ENCODE peak calls at places on chromosomes 7 and 10, in seven cellular contexts. One of them, this sample, is unnamed.
A peak's percentile ranks its signal among the peaks of the same experiment; 100 is the strongest.

GRCh38 chr7:104231054-104232046 is 23.5 kb upstream of the ORC5 start:
- DNase-seq in suprapubic skin: no peak
- DNase-seq in lower lobe of right lung: peak; percentile 45
- DNase-seq in bronchial epithelial cell: peak; percentile 46
- DNase-seq in psoas muscle: no peak
- DNase-seq in cardiac muscle cell: peak; percentile 82
- DNase-seq in neural crest cell: peak; percentile 48
- DNase-seq in this sample: peak; percentile 25

GRCh38 chr7:129657363-129657762 is 45.8 kb downstream of the NRF1 start:
- DNase-seq in suprapubic skin: no peak
- DNase-seq in lower lobe of right lung: no peak
- DNase-seq in bronchial epithelial cell: peak; percentile 81
- DNase-seq in psoas muscle: no peak
- DNase-seq in cardiac muscle cell: no peak
- DNase-seq in neural crest cell: no peak
- DNase-seq in this sample: no peak

GRCh38 chr10:63554666-63555065 is 33.5 kb downstream of the REEP3 start:
- DNase-seq in suprapubic skin: no peak
- DNase-seq in lower lobe of right lung: peak; percentile 56
- DNase-seq in bronchial epithelial cell: peak; percentile 58
- DNase-seq in psoas muscle: no peak
- DNase-seq in cardiac muscle cell: no peak
- DNase-seq in neural crest cell: no peak
- DNase-seq in this sample: no peak

GRCh38 chr10:109127363-109127762 is 795.9 kb downstream of the XPNPEP1 start:
- DNase-seq in suprapubic skin: no peak
- DNase-seq in lower lobe of right lung: no peak
- DNase-seq in bronchial epithelial cell: no peak
- DNase-seq in psoas muscle: no peak
- DNase-seq in cardiac muscle cell: no peak
- DNase-seq in neural crest cell: no peak
- DNase-seq in this sample: no peak

GRCh38 chr7:137081694-137082093 is 213.2 kb downstream of the CHRM2 start:
- DNase-seq in suprapubic skin: peak; percentile 69
- DNase-seq in lower lobe of right lung: no peak
- DNase-seq in bronchial epithelial cell: peak; percentile 74
- DNase-seq in psoas muscle: peak; percentile 49
- DNase-seq in cardiac muscle cell: peak; percentile 43
- DNase-seq in neural crest cell: no peak
- DNase-seq in this sample: no peak

GRCh38 chr10:98267894-98268693 is at the start of gene LOXL4:
- DNase-seq in suprapubic skin: no peak
- DNase-seq in lower lobe of right lung: no peak
- DNase-seq in bronchial epithelial cell: no peak
- DNase-seq in psoas muscle: peak; percentile 63
- DNase-seq in cardiac muscle cell: peak; percentile 47
- DNase-seq in neural crest cell: no peak
- DNase-seq in this sample: no peak

GRCh38 chr7:22184549-22185199 is 172.3 kb downstream of the RAPGEF5 start:
- DNase-seq in suprapubic skin: no peak
- DNase-seq in lower lobe of right lung: no peak
- DNase-seq in bronchial epithelial cell: no peak
- DNase-seq in psoas muscle: no peak
- DNase-seq in cardiac muscle cell: no peak
- DNase-seq in neural crest cell: no peak
- DNase-seq in this sample: no peak

GRCh38 chr7:120131096-120131839 is 141.7 kb upstream of the KCND2 start:
- DNase-seq in suprapubic skin: no peak
- DNase-seq in lower lobe of right lung: peak; percentile 54
- DNase-seq in bronchial epithelial cell: no peak
- DNase-seq in psoas muscle: no peak
- DNase-seq in cardiac muscle cell: no peak
- DNase-seq in neural crest cell: no peak
- DNase-seq in this sample: no peak

GRCh38 chr7:29977926-29978652 is 11.5 kb downstream of the SCRN1 start:
- DNase-seq in suprapubic skin: no peak
- DNase-seq in lower lobe of right lung: no peak
- DNase-seq in bronchial epithelial cell: no peak
- DNase-seq in psoas muscle: no peak
- DNase-seq in cardiac muscle cell: peak; percentile 50
- DNase-seq in neural crest cell: no peak
- DNase-seq in this sample: no peak

GRCh38 chr7:90771281-90771680 is 175.2 kb downstream of the CDK14 start:
- DNase-seq in suprapubic skin: no peak
- DNase-seq in lower lobe of right lung: no peak
- DNase-seq in bronchial epithelial cell: peak; percentile 8
- DNase-seq in psoas muscle: no peak
- DNase-seq in cardiac muscle cell: no peak
- DNase-seq in neural crest cell: no peak
- DNase-seq in this sample: no peak

GRCh38 chr10:62805139-62806092 is 896 bp downstream of the ADO start:
- DNase-seq in suprapubic skin: peak; percentile 74
- DNase-seq in lower lobe of right lung: peak; percentile 71
- DNase-seq in bronchial epithelial cell: peak; percentile 26
- DNase-seq in psoas muscle: peak; percentile 29
- DNase-seq in cardiac muscle cell: peak; percentile 70
- DNase-seq in neural crest cell: peak; percentile 36
- DNase-seq in this sample: peak; percentile 77

GRCh38 chr7:151954866-151955820 is 1.1 kb upstream of the GALNTL5 start:
- DNase-seq in suprapubic skin: peak; percentile 78
- DNase-seq in lower lobe of right lung: no peak
- DNase-seq in bronchial epithelial cell: no peak
- DNase-seq in psoas muscle: peak; percentile 49
- DNase-seq in cardiac muscle cell: no peak
- DNase-seq in neural crest cell: no peak
- DNase-seq in this sample: no peak

GRCh38 chr10:90602815-90603600 is 254.8 kb downstream of the HTR7 start:
- DNase-seq in suprapubic skin: no peak
- DNase-seq in lower lobe of right lung: no peak
- DNase-seq in bronchial epithelial cell: peak; percentile 43
- DNase-seq in psoas muscle: no peak
- DNase-seq in cardiac muscle cell: no peak
- DNase-seq in neural crest cell: no peak
- DNase-seq in this sample: no peak

GRCh38 chr7:41928781-41929180 is 225.9 kb upstream of the INHBA start:
- DNase-seq in suprapubic skin: no peak
- DNase-seq in lower lobe of right lung: no peak
- DNase-seq in bronchial epithelial cell: no peak
- DNase-seq in psoas muscle: no peak
- DNase-seq in cardiac muscle cell: no peak
- DNase-seq in neural crest cell: no peak
- DNase-seq in this sample: no peak

GRCh38 chr7:49577576-49577975 is 195.9 kb upstream of the VWC2 start:
- DNase-seq in suprapubic skin: no peak
- DNase-seq in lower lobe of right lung: no peak
- DNase-seq in bronchial epithelial cell: no peak
- DNase-seq in psoas muscle: no peak
- DNase-seq in cardiac muscle cell: no peak
- DNase-seq in neural crest cell: no peak
- DNase-seq in this sample: no peak

GRCh38 chr10:29951441-29951931 is 107.9 kb downstream of the JCAD start:
- DNase-seq in suprapubic skin: no peak
- DNase-seq in lower lobe of right lung: no peak
- DNase-seq in bronchial epithelial cell: peak; percentile 96
- DNase-seq in psoas muscle: peak; percentile 30
- DNase-seq in cardiac muscle cell: no peak
- DNase-seq in neural crest cell: no peak
- DNase-seq in this sample: no peak

GRCh38 chr10:23141995-23142394 is 46.6 kb downstream of the MSRB2 start:
- DNase-seq in suprapubic skin: no peak
- DNase-seq in lower lobe of right lung: no peak
- DNase-seq in bronchial epithelial cell: no peak
- DNase-seq in psoas muscle: no peak
- DNase-seq in cardiac muscle cell: no peak
- DNase-seq in neural crest cell: no peak
- DNase-seq in this sample: no peak

GRCh38 chr10:130193033-130193432 is 56.8 kb downstream of the GLRX3 start:
- DNase-seq in suprapubic skin: no peak
- DNase-seq in lower lobe of right lung: no peak
- DNase-seq in bronchial epithelial cell: no peak
- DNase-seq in psoas muscle: no peak
- DNase-seq in cardiac muscle cell: no peak
- DNase-seq in neural crest cell: no peak
- DNase-seq in this sample: no peak

GRCh38 chr10:115173915-115174443 is 80.8 kb downstream of the ATRNL1 start:
- DNase-seq in suprapubic skin: no peak
- DNase-seq in lower lobe of right lung: no peak
- DNase-seq in bronchial epithelial cell: no peak
- DNase-seq in psoas muscle: no peak
- DNase-seq in cardiac muscle cell: no peak
- DNase-seq in neural crest cell: no peak
- DNase-seq in this sample: no peak

GRCh38 chr10:115167716-115168115 is 74.6 kb downstream of the ATRNL1 start:
- DNase-seq in suprapubic skin: no peak
- DNase-seq in lower lobe of right lung: no peak
- DNase-seq in bronchial epithelial cell: no peak
- DNase-seq in psoas muscle: no peak
- DNase-seq in cardiac muscle cell: no peak
- DNase-seq in neural crest cell: no peak
- DNase-seq in this sample: no peak

DNA sequence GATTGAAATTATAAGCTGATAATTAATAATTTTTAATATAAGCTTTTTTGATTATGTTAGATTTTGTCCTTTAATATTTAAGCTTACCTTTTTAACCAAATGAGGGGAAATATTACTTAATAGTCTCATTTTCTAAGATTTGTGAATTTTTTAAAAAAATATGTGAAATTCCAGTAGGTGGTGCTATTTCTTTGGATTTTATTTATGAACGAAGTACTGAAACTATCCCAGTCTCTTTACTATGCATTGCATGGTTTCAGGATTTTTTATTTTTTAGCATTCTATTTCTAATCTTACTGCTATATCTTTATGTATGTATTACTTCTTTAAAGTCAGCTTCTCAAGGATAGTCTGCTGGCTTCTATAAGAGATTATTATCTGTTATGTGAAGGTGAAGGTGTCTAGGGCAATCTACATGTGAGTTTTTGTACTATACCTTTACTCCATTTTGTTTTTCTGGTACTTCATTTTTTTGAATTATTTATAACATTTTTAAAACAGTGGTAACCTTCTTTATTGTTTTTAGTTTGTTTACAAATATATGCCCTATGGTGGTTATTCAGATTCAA is 78.3 kb downstream of the ATRNL1 start:
- DNase-seq in suprapubic skin: no peak
- DNase-seq in lower lobe of right lung: no peak
- DNase-seq in bronchial epithelial cell: peak; percentile 24
- DNase-seq in psoas muscle: no peak
- DNase-seq in cardiac muscle cell: no peak
- DNase-seq in neural crest cell: no peak
- DNase-seq in this sample: no peak
- TF ChIP-seq CTCF in suprapubic skin: peak; percentile 11
- TF ChIP-seq CTCF in lower lobe of right lung: peak; percentile 45
- TF ChIP-seq CTCF in bronchial epithelial cell: no peak
- TF ChIP-seq CTCF in psoas muscle: peak; percentile 35
- TF ChIP-seq CTCF in cardiac muscle cell: peak; percentile 35
- TF ChIP-seq CTCF in neural crest cell: peak; percentile 73
- TF ChIP-seq CTCF in this sample: no peak

DNA sequence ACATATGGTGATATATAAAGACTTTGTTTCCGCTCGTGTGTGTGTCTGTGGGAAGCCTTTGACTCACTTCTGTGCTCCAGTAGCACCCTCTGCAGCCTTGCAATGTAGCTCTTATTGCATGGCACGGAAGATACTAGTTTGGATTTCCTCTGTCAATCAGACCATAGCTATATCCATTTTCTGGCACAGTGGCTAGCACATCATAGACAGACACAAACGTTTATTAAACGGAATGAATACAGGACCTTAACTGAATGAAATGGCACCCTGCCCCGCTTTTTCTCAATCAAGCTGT is 124.0 kb upstream of the PTPN20 start:
- DNase-seq in suprapubic skin: peak; percentile 50
- DNase-seq in lower lobe of right lung: no peak
- DNase-seq in bronchial epithelial cell: peak; percentile 56
- DNase-seq in psoas muscle: no peak
- DNase-seq in cardiac muscle cell: peak; percentile 23
- DNase-seq in neural crest cell: no peak
- DNase-seq in this sample: peak; percentile 27
- TF ChIP-seq CTCF in suprapubic skin: no peak
- TF ChIP-seq CTCF in lower lobe of right lung: peak; percentile 14
- TF ChIP-seq CTCF in bronchial epithelial cell: peak; percentile 15
- TF ChIP-seq CTCF in psoas muscle: peak; percentile 3
- TF ChIP-seq CTCF in cardiac muscle cell: peak; percentile 3
- TF ChIP-seq CTCF in neural crest cell: no peak
- TF ChIP-seq CTCF in this sample: no peak

DNA sequence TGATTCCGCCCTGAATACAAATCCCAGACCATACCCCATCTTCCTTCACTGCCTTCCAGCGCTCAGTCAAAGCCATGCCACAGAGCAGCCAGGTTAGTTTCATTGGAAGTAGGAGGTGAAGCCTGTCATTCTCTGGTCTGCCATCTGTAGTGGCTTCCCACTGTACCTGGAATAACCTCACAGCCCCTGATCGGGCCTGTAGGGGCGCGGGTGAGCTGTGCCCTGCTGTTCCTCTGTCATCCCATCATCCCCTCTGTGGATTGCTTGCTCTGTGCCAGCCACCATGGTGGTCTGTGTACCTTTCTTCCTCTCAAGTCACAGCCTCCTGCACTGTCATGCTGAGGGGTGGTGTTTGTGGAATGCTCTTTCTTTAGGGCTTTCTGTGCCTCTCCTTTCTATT is 155.1 kb downstream of the ZNF22 start:
- DNase-seq in suprapubic skin: no peak
- DNase-seq in lower lobe of right lung: no peak
- DNase-seq in bronchial epithelial cell: no peak
- DNase-seq in psoas muscle: no peak
- DNase-seq in cardiac muscle cell: no peak
- DNase-seq in neural crest cell: no peak
- DNase-seq in this sample: no peak
- TF ChIP-seq CTCF in suprapubic skin: no peak
- TF ChIP-seq CTCF in lower lobe of right lung: no peak
- TF ChIP-seq CTCF in bronchial epithelial cell: no peak
- TF ChIP-seq CTCF in psoas muscle: no peak
- TF ChIP-seq CTCF in cardiac muscle cell: no peak
- TF ChIP-seq CTCF in neural crest cell: no peak
- TF ChIP-seq CTCF in this sample: no peak

GRCh38 chr7:5470167-5470532 is 46.5 kb upstream of the TNRC18 start:
- DNase-seq in suprapubic skin: no peak
- DNase-seq in lower lobe of right lung: no peak
- DNase-seq in bronchial epithelial cell: no peak
- DNase-seq in psoas muscle: no peak
- DNase-seq in cardiac muscle cell: no peak
- DNase-seq in neural crest cell: no peak
- DNase-seq in this sample: no peak

GRCh38 chr7:5470721-5471311 is 47.2 kb upstream of the TNRC18 start:
- DNase-seq in suprapubic skin: no peak
- DNase-seq in lower lobe of right lung: no peak
- DNase-seq in bronchial epithelial cell: no peak
- DNase-seq in psoas muscle: peak; percentile 47
- DNase-seq in cardiac muscle cell: no peak
- DNase-seq in neural crest cell: no peak
- DNase-seq in this sample: no peak

GRCh38 chr7:5476001-5476400 is 52.4 kb upstream of the TNRC18 start:
- DNase-seq in suprapubic skin: no peak
- DNase-seq in lower lobe of right lung: no peak
- DNase-seq in bronchial epithelial cell: no peak
- DNase-seq in psoas muscle: no peak
- DNase-seq in cardiac muscle cell: no peak
- DNase-seq in neural crest cell: no peak
- DNase-seq in this sample: no peak

GRCh38 chr7:5469375-5470166 is 45.9 kb upstream of the TNRC18 start:
- DNase-seq in suprapubic skin: no peak
- DNase-seq in lower lobe of right lung: no peak
- DNase-seq in bronchial epithelial cell: no peak
- DNase-seq in psoas muscle: no peak
- DNase-seq in cardiac muscle cell: no peak
- DNase-seq in neural crest cell: no peak
- DNase-seq in this sample: no peak

GRCh38 chr7:5472432-5473315 is 49.0 kb upstream of the TNRC18 start:
- DNase-seq in suprapubic skin: no peak
- DNase-seq in lower lobe of right lung: no peak
- DNase-seq in bronchial epithelial cell: no peak
- DNase-seq in psoas muscle: no peak
- DNase-seq in cardiac muscle cell: no peak
- DNase-seq in neural crest cell: no peak
- DNase-seq in this sample: no peak
- TF ChIP-seq CTCF in suprapubic skin: no peak
- TF ChIP-seq CTCF in lower lobe of right lung: no peak
- TF ChIP-seq CTCF in bronchial epithelial cell: no peak
- TF ChIP-seq CTCF in psoas muscle: no peak
- TF ChIP-seq CTCF in cardiac muscle cell: no peak
- TF ChIP-seq CTCF in neural crest cell: no peak
- TF ChIP-seq CTCF in this sample: no peak